ENCODE peak calls at places on chromosomes 4 and X, in six cellular contexts. W is sigmoid colon, H is endothelial cell of umbilical vein, P is stomach, Q is prostate gland, K is SK-N-SH. C is an unnamed sample. For H3K4me1, the result is how much of the 10 kb centered on the place peaks cover.

GRCh38 chr4:128528793-128529553 is 241.4 kb upstream of the PGRMC2 start:
- DNase-seq in P (no peak), H (peak), K (no peak), Q (no peak), W (no peak), C (peak)

GRCh38 chr4:183364025-183364424 is 41.8 kb upstream of the CLDN24 start:
- DNase-seq in P (no peak), W (no peak), H (no peak), K (no peak), Q (no peak), C (no peak)

GRCh38 chr4:60683357-60683756 is 516.8 kb upstream of the ADGRL3 start:
- DNase-seq in W (no peak), K (no peak), P (no peak), H (no peak), Q (no peak), C (no peak)

GRCh38 chr4:6852582-6852981 is 57.0 kb upstream of the TBC1D14 start:
- DNase-seq in H (no peak), K (no peak), W (no peak), P (no peak), Q (no peak), C (no peak)

GRCh38 chrX:136395271-136395670 is 92.5 kb upstream of the BRS3 start:
- DNase-seq in W (no peak), H (no peak), P (no peak), K (no peak), Q (no peak), C (no peak)

GRCh38 chrX:71298119-71298518 is 3.4 kb upstream of the ITGB1BP2 start:
- DNase-seq in Q (no peak), K (no peak), H (no peak), P (no peak), W (no peak), C (no peak)

GRCh38 chr4:61572160-61572559 is 372.0 kb downstream of the ADGRL3 start:
- DNase-seq in K (no peak), H (no peak), Q (no peak), W (no peak), P (no peak), C (no peak)

GRCh38 chrX:47540754-47541538 is 20.1 kb upstream of the ARAF start:
- DNase-seq in W (peak), P (peak), H (peak), Q (peak), K (peak), C (peak)

GRCh38 chr4:37889849-37890500 is 909 bp upstream of the TBC1D1 start:
- DNase-seq in W (peak), Q (no peak), H (no peak), K (peak), P (no peak), C (no peak)

GRCh38 chr4:183304538-183304937 is 15.5 kb downstream of the CLDN22 start:
- DNase-seq in H (no peak), K (no peak), Q (no peak), W (no peak), P (no peak), C (no peak)

GRCh38 chrX:10325606-10326005 is 168.8 kb downstream of the CLCN4 start:
- DNase-seq in P (no peak), K (no peak), W (no peak), Q (no peak), H (peak), C (no peak)

GRCh38 chr4:156946508-156947197 is 24.9 kb downstream of the PDGFC start:
- DNase-seq in W (peak), K (no peak), P (no peak), Q (no peak), H (peak), C (peak)
- H3K4me1 ChIP-seq in W (half or more), K (under half), P (half or more), Q (under half), H (half or more), C (half or more)

GRCh38 chr4:176195184-176195978 is at the start of gene SPATA4:
- DNase-seq in K (peak), H (peak), W (peak), Q (peak), P (peak), C (peak)
- TF ChIP-seq POLR2AphosphoS5 in K (peak), H (peak), W (peak), Q (peak), P (peak), C (peak)

GRCh38 chr4:3656441-3657376 is 109.5 kb upstream of the ADRA2C start:
- DNase-seq in K (no peak), W (no peak), H (no peak), P (no peak), Q (no peak), C (no peak)

GRCh38 chr4:3659131-3659530 is 107.1 kb upstream of the ADRA2C start:
- DNase-seq in K (peak), W (no peak), H (no peak), P (no peak), Q (no peak), C (no peak)

GRCh38 chr4:3655485-3656429 is 110.4 kb upstream of the ADRA2C start:
- DNase-seq in W (no peak), H (no peak), Q (no peak), P (no peak), K (no peak), C (no peak)

GRCh38 chr4:3660086-3660927 is 105.9 kb upstream of the ADRA2C start:
- DNase-seq in H (no peak), W (no peak), K (no peak), P (no peak), Q (no peak), C (no peak)

DNA sequence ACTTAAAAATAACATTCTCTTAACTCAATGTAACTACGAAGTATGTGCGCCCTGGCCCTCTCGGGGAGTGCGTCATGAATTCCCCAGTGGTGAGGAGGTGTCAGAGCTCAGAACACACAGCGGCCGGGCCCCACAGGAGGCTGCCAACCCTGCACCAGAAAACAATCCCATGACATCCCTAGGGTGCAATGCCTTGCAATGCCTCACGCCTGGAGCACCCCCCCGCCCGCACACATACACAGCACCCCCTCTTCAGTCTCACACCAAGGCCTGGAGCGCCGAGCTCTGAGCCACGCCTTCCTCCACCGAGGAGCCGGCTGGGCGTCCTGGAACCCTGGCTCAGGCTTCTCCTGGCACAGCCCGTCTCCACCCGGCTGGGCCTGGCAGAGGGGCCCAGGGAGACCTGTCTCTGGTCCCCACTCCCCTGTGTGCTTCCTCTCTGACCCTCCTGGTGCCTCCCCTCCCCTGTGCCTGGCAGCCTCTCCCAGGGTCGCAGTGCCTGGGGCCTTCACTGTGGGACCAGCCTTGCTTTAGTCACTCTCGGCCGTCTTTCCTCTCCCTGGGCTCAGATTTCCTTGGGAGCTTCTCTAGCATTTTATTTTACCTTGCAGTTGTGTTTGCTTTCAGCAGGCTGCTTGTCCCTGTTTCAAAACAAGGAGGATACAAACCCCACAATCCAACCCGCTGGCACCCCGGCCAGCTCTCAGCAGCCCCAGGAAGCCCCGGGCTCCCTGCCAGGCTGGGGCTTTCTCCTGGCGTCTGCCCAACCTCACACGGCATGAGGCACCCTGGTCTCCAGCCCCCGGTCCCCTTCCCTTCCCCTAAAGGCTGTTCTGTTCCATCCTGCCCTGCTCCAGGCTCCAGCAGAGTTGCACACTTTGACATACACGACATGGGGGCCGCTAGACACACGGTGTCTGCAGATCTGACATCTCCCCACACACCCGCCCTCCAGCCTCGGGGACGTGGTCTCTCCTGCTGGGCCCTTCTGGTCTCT is 108.0 kb upstream of the ADRA2C start:
- DNase-seq in W (no peak), Q (no peak), P (no peak), K (peak), H (no peak), C (no peak)
- H3K4me1 ChIP-seq in W (under half), Q (under half), P (under half), K (under half), H (under half), C (under half)

DNA sequence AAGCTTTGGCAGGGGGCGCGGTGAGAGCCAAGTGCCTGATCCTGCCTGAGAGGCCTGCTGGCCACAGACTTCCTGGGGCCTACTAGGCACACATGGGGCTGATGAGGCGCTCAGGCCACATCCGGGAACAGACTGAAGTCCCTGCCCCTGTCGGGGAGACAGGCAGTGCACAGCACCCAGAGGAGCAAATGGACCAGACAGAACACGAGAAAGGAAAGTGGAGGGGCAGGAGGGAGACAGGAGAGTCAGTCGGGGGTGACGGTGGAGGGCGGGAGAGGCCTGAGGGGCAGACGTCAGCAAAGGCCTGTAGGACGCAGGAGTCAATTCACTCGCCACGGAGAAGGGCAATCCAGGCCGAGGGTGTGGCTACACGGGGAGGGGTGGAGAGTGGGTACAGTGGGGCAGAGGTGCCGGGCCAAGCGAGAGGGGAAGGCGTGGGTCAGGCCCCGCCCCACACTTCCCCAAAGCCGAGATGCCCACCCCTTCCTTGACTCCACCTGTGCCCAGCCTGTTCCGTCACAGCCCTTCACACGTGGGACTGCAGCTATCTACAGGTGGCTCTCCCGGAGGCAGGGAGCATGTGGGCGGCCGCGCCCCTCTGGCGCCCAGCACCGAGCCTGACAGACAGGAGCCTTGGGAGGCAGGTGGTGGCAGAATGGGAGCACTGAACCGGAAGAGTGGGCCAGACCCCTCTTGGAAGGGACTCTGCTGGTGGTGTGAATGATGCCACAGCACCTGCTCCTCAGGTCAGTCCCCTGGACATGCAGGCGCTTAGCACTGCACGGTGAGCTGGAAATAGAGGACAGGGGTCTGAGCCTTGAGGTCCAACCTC is 20.5 kb downstream of the NOP14 start:
- DNase-seq in H (no peak), P (peak), Q (no peak), K (no peak), W (no peak), C (no peak)
- TF ChIP-seq POLR2AphosphoS5 in H (no peak), P (no peak), Q (no peak), K (peak), W (no peak), C (peak)

DNA sequence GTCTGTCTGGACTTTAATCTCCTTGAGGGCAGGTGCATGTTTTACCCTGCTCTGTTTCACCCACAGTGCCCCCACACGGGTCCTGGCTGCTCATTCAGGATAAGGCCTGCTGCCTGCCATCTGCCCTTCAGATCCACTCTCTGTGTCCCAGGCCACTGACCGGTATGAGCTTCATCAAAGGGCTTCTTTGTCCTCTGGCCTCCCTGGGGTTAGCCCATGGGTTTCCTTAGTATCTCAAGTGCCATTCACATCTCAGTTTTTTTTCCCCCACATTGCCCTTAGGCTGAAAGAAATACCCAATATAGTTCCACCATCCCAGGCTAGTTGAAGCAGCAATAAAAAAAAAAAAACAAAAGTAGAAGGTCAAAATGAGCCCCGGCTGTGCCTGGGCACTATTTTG is 9.3 kb downstream of the CD99L2 start:
- DNase-seq in K (no peak), P (no peak), W (no peak), H (no peak), Q (no peak), C (no peak)
- H3K4me1 ChIP-seq in K (under half), P (under half), W (under half), H (under half), Q (under half), C (under half)

GRCh38 chr4:122826596-122827257 is at the start of gene FGF2:
- DNase-seq in P (peak), W (peak), K (peak), H (peak), Q (peak), C (no peak)
- TF ChIP-seq POLR2AphosphoS5 in P (no peak), W (peak), K (peak), H (peak), Q (no peak), C (no peak)

GRCh38 chr4:76194325-76194724 is 19.3 kb downstream of the SCARB2 start:
- DNase-seq in Q (no peak), W (no peak), P (no peak), K (no peak), H (peak), C (no peak)
- H3K4me1 ChIP-seq in Q (under half), W (half or more), P (half or more), K (under half), H (under half), C (under half)

GRCh38 chr4:105587851-105588250 is 35.4 kb downstream of the ARHGEF38 start:
- DNase-seq in H (no peak), K (no peak), P (no peak), Q (no peak), W (no peak), C (no peak)

GRCh38 chr4:105586638-105587328 is 34.4 kb downstream of the ARHGEF38 start:
- DNase-seq in Q (no peak), P (no peak), W (no peak), K (no peak), H (no peak), C (no peak)

GRCh38 chr4:105588252-105588651 is 35.8 kb downstream of the ARHGEF38 start:
- DNase-seq in W (no peak), K (no peak), Q (no peak), P (no peak), H (no peak), C (no peak)
- TF ChIP-seq POLR2AphosphoS5 in W (no peak), K (no peak), Q (no peak), P (no peak), H (no peak), C (no peak)

GRCh38 chr4:23889814-23890269 is at the start of gene PPARGC1A:
- DNase-seq in Q (peak), P (peak), K (peak), H (no peak), W (peak), C (no peak)

GRCh38 chr4:23887173-23887572 is 2.7 kb downstream of the PPARGC1A start:
- DNase-seq in P (no peak), K (no peak), W (no peak), Q (no peak), H (no peak), C (no peak)

GRCh38 chr4:23889368-23889767 is 479 bp downstream of the PPARGC1A start:
- DNase-seq in P (no peak), H (no peak), W (no peak), Q (no peak), K (no peak), C (no peak)

GRCh38 chr4:23888421-23889319 is 1.2 kb downstream of the PPARGC1A start:
- DNase-seq in P (no peak), W (peak), K (peak), Q (no peak), H (no peak), C (no peak)

DNA sequence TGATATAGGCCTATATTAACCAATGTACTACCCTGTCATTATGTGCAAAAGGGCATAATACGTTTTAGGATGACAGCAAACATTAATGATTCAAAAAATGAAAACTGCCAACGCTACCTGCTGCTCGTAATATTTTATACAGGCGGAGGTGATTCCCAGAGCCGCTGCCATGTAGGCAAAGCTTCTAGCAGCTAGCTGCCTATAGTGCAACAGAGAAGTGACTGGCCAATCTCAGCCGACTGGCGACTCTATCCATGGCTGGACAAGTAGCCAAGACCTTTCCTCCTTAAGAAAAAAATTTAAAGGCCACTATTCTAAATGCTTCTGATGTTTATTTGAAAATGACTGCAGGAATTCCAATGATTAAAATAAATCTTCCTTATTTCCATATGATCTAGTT is 1.9 kb downstream of the PPARGC1A start:
- DNase-seq in Q (peak), H (no peak), P (no peak), W (no peak), K (no peak), C (no peak)
- H3K4me1 ChIP-seq in Q (under half), H (under half), P (under half), W (under half), K (under half), C (under half)

C was measured in Panc1.